ENCODE peak calls at places on chromosome 12, in six cellular contexts. R is PC-9, L is Peyer's patch, P is upper lobe of left lung, C is uterus, Z is hepatocyte. H is an unnamed sample.

GRCh38 chr12:65728913-65729793 is 95.1 kb upstream of the HMGA2 start:
- DNase-seq in R (no peak), L (no peak), P (peak; percentile 72), C (no peak), Z (peak; percentile 43), H (no peak)

GRCh38 chr12:104957388-104958008 is 592 bp downstream of the SLC41A2 start:
- DNase-seq in R (no peak), L (peak; percentile 67), P (no peak), C (no peak), Z (no peak), H (no peak)

GRCh38 chr12:94707892-94708291 is 57.5 kb upstream of the TMCC3 start:
- DNase-seq in R (no peak), L (peak; percentile 58), P (no peak), C (peak; percentile 81), Z (peak; percentile 35), H (no peak)

GRCh38 chr12:115240251-115240650 is 556.3 kb upstream of the TBX3 start:
- DNase-seq in R (no peak), L (no peak), P (no peak), C (no peak), Z (no peak), H (no peak)

GRCh38 chr12:24297516-24297915 is 348.0 kb upstream of the SOX5 start:
- DNase-seq in R (no peak), L (no peak), P (no peak), C (no peak), Z (peak; percentile 11), H (no peak)

GRCh38 chr12:112846619-112847018 is 55.1 kb downstream of the RPH3A start:
- DNase-seq in R (no peak), L (no peak), P (no peak), C (no peak), Z (no peak), H (no peak)

GRCh38 chr12:69616025-69616424 is 5.3 kb upstream of the LRRC10 start:
- DNase-seq in R (no peak), L (no peak), P (peak; percentile 36), C (no peak), Z (no peak), H (no peak)

GRCh38 chr12:12266389-12266872 is 413 bp downstream of the LRP6 start:
- DNase-seq in R (no peak), L (peak; percentile 47), P (peak; percentile 63), C (no peak), Z (no peak), H (no peak)

GRCh38 chr12:59695379-59695778 is 99.5 kb downstream of the SLC16A7 start:
- DNase-seq in R (no peak), L (no peak), P (no peak), C (no peak), Z (no peak), H (no peak)

GRCh38 chr12:3933074-3933818 is 60.0 kb upstream of the PARP11 start:
- DNase-seq in R (no peak), L (no peak), P (no peak), C (no peak), Z (no peak), H (no peak)

GRCh38 chr12:119322324-119322723 is 12.2 kb upstream of the CCDC60 start:
- DNase-seq in R (no peak), L (no peak), P (no peak), C (no peak), Z (peak; percentile 21), H (no peak)

GRCh38 chr12:56150563-56150962 is 1.8 kb upstream of the MYL6B start:
- DNase-seq in R (no peak), L (no peak), P (no peak), C (no peak), Z (no peak), H (no peak)

GRCh38 chr12:103771466-103771865 is 69.6 kb downstream of the NT5DC3 start:
- DNase-seq in R (peak; percentile 49), L (no peak), P (no peak), C (peak; percentile 52), Z (peak; percentile 49), H (no peak)

GRCh38 chr12:3045494-3045893 is 31.7 kb upstream of the TSPAN9 start:
- DNase-seq in R (no peak), L (no peak), P (no peak), C (no peak), Z (no peak), H (no peak)

GRCh38 chr12:77439749-77440148 is 374.4 kb upstream of the E2F7 start:
- DNase-seq in R (no peak), L (no peak), P (no peak), C (no peak), Z (no peak), H (no peak)

GRCh38 chr12:66195242-66195641 is 6.2 kb downstream of the IRAK3 start:
- DNase-seq in R (no peak), L (no peak), P (no peak), C (no peak), Z (no peak), H (no peak)

GRCh38 chr12:68331500-68331868 is 678 bp downstream of the MDM1 start:
- DNase-seq in R (no peak), L (no peak), P (no peak), C (no peak), Z (peak; percentile 18), H (no peak)

GRCh38 chr12:3603576-3603975 is 112.6 kb downstream of the PRMT8 start:
- DNase-seq in R (no peak), L (no peak), P (no peak), C (no peak), Z (no peak), H (no peak)

GRCh38 chr12:32139064-32139421 is 32.4 kb downstream of the BICD1 start:
- DNase-seq in R (no peak), L (peak; percentile 79), P (no peak), C (no peak), Z (peak; percentile 42), H (no peak)

GRCh38 chr12:15732341-15733061 is 56.7 kb downstream of the EPS8 start:
- DNase-seq in R (no peak), L (no peak), P (no peak), C (no peak), Z (peak; percentile 43), H (no peak)

GRCh38 chr12:82687020-82687951 is 580 bp downstream of the TMTC2 start:
- DNase-seq in R (peak; percentile 57), L (peak; percentile 81), P (peak; percentile 92), C (peak; percentile 23), Z (peak; percentile 67), H (no peak)

GRCh38 chr12:3735432-3735831 is 17.5 kb downstream of the CRACR2A start:
- DNase-seq in R (no peak), L (no peak), P (no peak), C (no peak), Z (no peak), H (no peak)

GRCh38 chr12:114835031-114835430 is 151.1 kb upstream of the TBX3 start:
- DNase-seq in R (no peak), L (no peak), P (no peak), C (no peak), Z (no peak), H (no peak)

GRCh38 chr12:95949801-95950206 is 6.7 kb downstream of the AMDHD1 start:
- DNase-seq in R (no peak), L (no peak), P (no peak), C (no peak), Z (no peak), H (no peak)

GRCh38 chr12:95955549-95956159 is 12.5 kb downstream of the AMDHD1 start:
- DNase-seq in R (no peak), L (no peak), P (no peak), C (no peak), Z (no peak), H (no peak)

GRCh38 chr12:95951515-95951914 is 8.4 kb downstream of the AMDHD1 start:
- DNase-seq in R (no peak), L (no peak), P (no peak), C (no peak), Z (no peak), H (no peak)

GRCh38 chr12:95956557-95957145 is 13.5 kb downstream of the AMDHD1 start:
- DNase-seq in R (no peak), L (no peak), P (peak; percentile 81), C (no peak), Z (no peak), H (no peak)

GRCh38 chr12:95953000-95953399 is 9.9 kb downstream of the AMDHD1 start:
- DNase-seq in R (no peak), L (no peak), P (no peak), C (no peak), Z (no peak), H (no peak)
- H3K27ac ChIP-seq in R (no peak overlapping the region), L (no peak overlapping the region), P (no peak overlapping the region), C (no peak overlapping the region), Z (no peak overlapping the region), H (no peak overlapping the region)

GRCh38 chr12:40336573-40337199 is 111.9 kb downstream of the LRRK2 start:
- DNase-seq in R (no peak), L (no peak), P (no peak), C (no peak), Z (peak; percentile 22), H (no peak)

GRCh38 chr12:40344312-40344711 is 119.5 kb downstream of the LRRK2 start:
- DNase-seq in R (no peak), L (no peak), P (no peak), C (no peak), Z (no peak), H (no peak)

GRCh38 chr12:40338071-40338470 is 113.3 kb downstream of the LRRK2 start:
- DNase-seq in R (no peak), L (no peak), P (no peak), C (no peak), Z (no peak), H (no peak)

GRCh38 chr12:40342010-40342409 is 117.2 kb downstream of the LRRK2 start:
- DNase-seq in R (no peak), L (no peak), P (no peak), C (no peak), Z (no peak), H (no peak)
- H3K27ac ChIP-seq in R (no peak overlapping the region), L (no peak overlapping the region), P (no peak overlapping the region), C (no peak overlapping the region), Z (no peak overlapping the region), H (no peak overlapping the region)

GRCh38 chr12:110501378-110501721 is 561 bp downstream of the VPS29 start:
- DNase-seq in R (no peak), L (no peak), P (no peak), C (peak; percentile 21), Z (peak; percentile 67), H (peak; percentile 34)

GRCh38 chr12:110503432-110503831 is 1.3 kb downstream of the RAD9B start:
- DNase-seq in R (no peak), L (no peak), P (no peak), C (no peak), Z (no peak), H (no peak)

GRCh38 chr12:110501722-110502448 is at the start of the genes RAD9B and VPS29:
- DNase-seq in R (peak; percentile 96), L (peak; percentile 99), P (peak; percentile 96), C (peak; percentile 98), Z (peak; percentile 98), H (peak; percentile 90)

GRCh38 chr12:110505332-110505731 is 3.2 kb downstream of the RAD9B start:
- DNase-seq in R (no peak), L (no peak), P (no peak), C (no peak), Z (no peak), H (no peak)

DNA sequence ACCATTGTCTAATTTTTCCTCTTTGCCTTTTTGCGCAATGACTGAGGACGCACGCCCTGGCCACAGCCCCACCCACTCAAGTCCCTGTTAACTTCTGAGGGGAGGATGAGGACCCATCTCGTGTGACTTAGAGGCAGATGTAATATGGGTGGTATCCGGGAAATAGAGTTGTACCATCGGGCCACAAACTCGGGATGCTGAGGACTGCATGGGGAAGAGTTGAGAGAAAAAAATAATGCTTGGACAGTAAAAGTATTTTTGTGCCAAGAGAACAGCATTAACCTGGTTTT is 263 bp downstream of the RAD9B start:
- DNase-seq in R (no peak), L (no peak), P (no peak), C (no peak), Z (peak; percentile 4), H (no peak)
- H3K27ac ChIP-seq in R (no peak overlapping the region), L (peak overlapping the region; percentile 92), P (peak overlapping the region; percentile 98), C (peak overlapping the region; percentile 90), Z (peak overlapping the region; percentile 48), H (peak overlapping the region; percentile 95)

GRCh38 chr12:109680521-109681030 is 33.0 kb upstream of the FAM222A start:
- DNase-seq in R (no peak), L (peak; percentile 64), P (no peak), C (no peak), Z (no peak), H (no peak)
- H3K27ac ChIP-seq in R (no peak overlapping the region), L (no peak overlapping the region), P (no peak overlapping the region), C (no peak overlapping the region), Z (no peak overlapping the region), H (no peak overlapping the region)